ENCODE peak calls at places on chromosome 14, in ten cellular contexts. One of them, this sample, is unnamed.

GRCh38 chr14:90546767-90547166 is 149.9 kb downstream of the CALM1 start:
- DNase-seq in ovary: no peak
- DNase-seq in ELF-1: no peak
- DNase-seq in mucosa of descending colon: no peak
- DNase-seq in left lung: no peak
- DNase-seq in K562: no peak
- DNase-seq in A172: no peak
- DNase-seq in fibroblast of pulmonary artery: no peak
- DNase-seq in effector CD4-positive, alpha-beta T cell: no peak
- DNase-seq in nucleus accumbens: no peak
- DNase-seq in this sample: no peak

GRCh38 chr14:91249841-91250616 is 5.5 kb upstream of the GPR68 start:
- DNase-seq in ovary: no peak
- DNase-seq in ELF-1: peak
- DNase-seq in mucosa of descending colon: no peak
- DNase-seq in left lung: peak
- DNase-seq in K562: peak
- DNase-seq in A172: peak
- DNase-seq in fibroblast of pulmonary artery: no peak
- DNase-seq in effector CD4-positive, alpha-beta T cell: peak
- DNase-seq in nucleus accumbens: no peak
- DNase-seq in this sample: no peak

GRCh38 chr14:31893156-31893813 is 183.8 kb upstream of the ARHGAP5 start:
- DNase-seq in ovary: no peak
- DNase-seq in ELF-1: peak
- DNase-seq in mucosa of descending colon: no peak
- DNase-seq in left lung: no peak
- DNase-seq in K562: no peak
- DNase-seq in A172: peak
- DNase-seq in fibroblast of pulmonary artery: no peak
- DNase-seq in effector CD4-positive, alpha-beta T cell: no peak
- DNase-seq in nucleus accumbens: no peak
- DNase-seq in this sample: no peak

GRCh38 chr14:45902241-45902640 is 649.2 kb upstream of the MIS18BP1 start:
- DNase-seq in ovary: no peak
- DNase-seq in ELF-1: no peak
- DNase-seq in mucosa of descending colon: no peak
- DNase-seq in left lung: no peak
- DNase-seq in K562: no peak
- DNase-seq in A172: no peak
- DNase-seq in fibroblast of pulmonary artery: no peak
- DNase-seq in effector CD4-positive, alpha-beta T cell: no peak
- DNase-seq in nucleus accumbens: no peak
- DNase-seq in this sample: no peak

GRCh38 chr14:74793506-74794155 is 30.5 kb downstream of the YLPM1 start:
- DNase-seq in ovary: no peak
- DNase-seq in ELF-1: no peak
- DNase-seq in mucosa of descending colon: peak
- DNase-seq in left lung: no peak
- DNase-seq in K562: peak
- DNase-seq in A172: no peak
- DNase-seq in fibroblast of pulmonary artery: peak
- DNase-seq in effector CD4-positive, alpha-beta T cell: no peak
- DNase-seq in nucleus accumbens: no peak
- DNase-seq in this sample: no peak

GRCh38 chr14:60931206-60931605 is 49.7 kb downstream of the TRMT5 start:
- DNase-seq in ovary: no peak
- DNase-seq in ELF-1: no peak
- DNase-seq in mucosa of descending colon: no peak
- DNase-seq in left lung: no peak
- DNase-seq in K562: no peak
- DNase-seq in A172: no peak
- DNase-seq in fibroblast of pulmonary artery: no peak
- DNase-seq in effector CD4-positive, alpha-beta T cell: no peak
- DNase-seq in nucleus accumbens: no peak
- DNase-seq in this sample: no peak

GRCh38 chr14:24432259-24433131 is 2.7 kb downstream of the KHNYN start:
- DNase-seq in ovary: peak
- DNase-seq in ELF-1: no peak
- DNase-seq in mucosa of descending colon: no peak
- DNase-seq in left lung: no peak
- DNase-seq in K562: no peak
- DNase-seq in A172: no peak
- DNase-seq in fibroblast of pulmonary artery: no peak
- DNase-seq in effector CD4-positive, alpha-beta T cell: no peak
- DNase-seq in nucleus accumbens: no peak
- DNase-seq in this sample: no peak

GRCh38 chr14:56331815-56332214 is 213.6 kb downstream of the PELI2 start:
- DNase-seq in ovary: peak
- DNase-seq in ELF-1: no peak
- DNase-seq in mucosa of descending colon: no peak
- DNase-seq in left lung: no peak
- DNase-seq in K562: no peak
- DNase-seq in A172: no peak
- DNase-seq in fibroblast of pulmonary artery: peak
- DNase-seq in effector CD4-positive, alpha-beta T cell: no peak
- DNase-seq in nucleus accumbens: no peak
- DNase-seq in this sample: no peak

GRCh38 chr14:41418851-41419250 is 187.8 kb upstream of the LRFN5 start:
- DNase-seq in ovary: no peak
- DNase-seq in ELF-1: no peak
- DNase-seq in mucosa of descending colon: no peak
- DNase-seq in left lung: no peak
- DNase-seq in K562: no peak
- DNase-seq in A172: no peak
- DNase-seq in fibroblast of pulmonary artery: no peak
- DNase-seq in effector CD4-positive, alpha-beta T cell: no peak
- DNase-seq in nucleus accumbens: no peak
- DNase-seq in this sample: no peak

GRCh38 chr14:89977668-89978067 is 21.9 kb downstream of the TDP1 start:
- DNase-seq in ovary: no peak
- DNase-seq in ELF-1: no peak
- DNase-seq in mucosa of descending colon: no peak
- DNase-seq in left lung: no peak
- DNase-seq in K562: no peak
- DNase-seq in A172: no peak
- DNase-seq in fibroblast of pulmonary artery: no peak
- DNase-seq in effector CD4-positive, alpha-beta T cell: no peak
- DNase-seq in nucleus accumbens: peak
- DNase-seq in this sample: peak

GRCh38 chr14:78863143-78863542 is 693.0 kb downstream of the NRXN3 start:
- DNase-seq in ovary: no peak
- DNase-seq in ELF-1: peak
- DNase-seq in mucosa of descending colon: peak
- DNase-seq in left lung: no peak
- DNase-seq in K562: peak
- DNase-seq in A172: peak
- DNase-seq in fibroblast of pulmonary artery: peak
- DNase-seq in effector CD4-positive, alpha-beta T cell: no peak
- DNase-seq in nucleus accumbens: no peak
- DNase-seq in this sample: no peak

GRCh38 chr14:54267172-54267571 is 129.6 kb upstream of the CDKN3 start:
- DNase-seq in ovary: no peak
- DNase-seq in ELF-1: no peak
- DNase-seq in mucosa of descending colon: no peak
- DNase-seq in left lung: no peak
- DNase-seq in K562: no peak
- DNase-seq in A172: no peak
- DNase-seq in fibroblast of pulmonary artery: no peak
- DNase-seq in effector CD4-positive, alpha-beta T cell: no peak
- DNase-seq in nucleus accumbens: no peak
- DNase-seq in this sample: no peak

GRCh38 chr14:103724116-103724515 is 8.5 kb downstream of the ZFYVE21 start:
- DNase-seq in ovary: peak
- DNase-seq in ELF-1: no peak
- DNase-seq in mucosa of descending colon: no peak
- DNase-seq in left lung: no peak
- DNase-seq in K562: no peak
- DNase-seq in A172: no peak
- DNase-seq in fibroblast of pulmonary artery: peak
- DNase-seq in effector CD4-positive, alpha-beta T cell: no peak
- DNase-seq in nucleus accumbens: peak
- DNase-seq in this sample: no peak

GRCh38 chr14:32370720-32371119 is 41.6 kb downstream of the AKAP6 start:
- DNase-seq in ovary: no peak
- DNase-seq in ELF-1: no peak
- DNase-seq in mucosa of descending colon: no peak
- DNase-seq in left lung: no peak
- DNase-seq in K562: no peak
- DNase-seq in A172: peak
- DNase-seq in fibroblast of pulmonary artery: peak
- DNase-seq in effector CD4-positive, alpha-beta T cell: no peak
- DNase-seq in nucleus accumbens: no peak
- DNase-seq in this sample: no peak

GRCh38 chr14:50225067-50225973 is 6.1 kb downstream of the SOS2 start:
- DNase-seq in ovary: no peak
- DNase-seq in ELF-1: no peak
- DNase-seq in mucosa of descending colon: no peak
- DNase-seq in left lung: no peak
- DNase-seq in K562: no peak
- DNase-seq in A172: peak
- DNase-seq in fibroblast of pulmonary artery: peak
- DNase-seq in effector CD4-positive, alpha-beta T cell: no peak
- DNase-seq in nucleus accumbens: no peak
- DNase-seq in this sample: peak

GRCh38 chr14:38616959-38617358 is 361.1 kb upstream of the CLEC14A start:
- DNase-seq in ovary: no peak
- DNase-seq in ELF-1: no peak
- DNase-seq in mucosa of descending colon: no peak
- DNase-seq in left lung: peak
- DNase-seq in K562: no peak
- DNase-seq in A172: no peak
- DNase-seq in fibroblast of pulmonary artery: no peak
- DNase-seq in effector CD4-positive, alpha-beta T cell: no peak
- DNase-seq in nucleus accumbens: no peak
- DNase-seq in this sample: no peak

GRCh38 chr14:33848706-33849454 is 102.0 kb downstream of the EGLN3 start:
- DNase-seq in ovary: no peak
- DNase-seq in ELF-1: peak
- DNase-seq in mucosa of descending colon: peak
- DNase-seq in left lung: no peak
- DNase-seq in K562: peak
- DNase-seq in A172: peak
- DNase-seq in fibroblast of pulmonary artery: peak
- DNase-seq in effector CD4-positive, alpha-beta T cell: no peak
- DNase-seq in nucleus accumbens: peak
- DNase-seq in this sample: peak

GRCh38 chr14:104752338-104752734 is 611 bp upstream of the SIVA1 start:
- DNase-seq in ovary: peak
- DNase-seq in ELF-1: no peak
- DNase-seq in mucosa of descending colon: no peak
- DNase-seq in left lung: no peak
- DNase-seq in K562: no peak
- DNase-seq in A172: no peak
- DNase-seq in fibroblast of pulmonary artery: no peak
- DNase-seq in effector CD4-positive, alpha-beta T cell: no peak
- DNase-seq in nucleus accumbens: no peak
- DNase-seq in this sample: peak

GRCh38 chr14:71474291-71474690 is 457.9 kb upstream of the RGS6 start:
- DNase-seq in ovary: no peak
- DNase-seq in ELF-1: no peak
- DNase-seq in mucosa of descending colon: no peak
- DNase-seq in left lung: no peak
- DNase-seq in K562: no peak
- DNase-seq in A172: no peak
- DNase-seq in fibroblast of pulmonary artery: peak
- DNase-seq in effector CD4-positive, alpha-beta T cell: no peak
- DNase-seq in nucleus accumbens: no peak
- DNase-seq in this sample: no peak

GRCh38 chr14:65360144-65360784 is 52.3 kb upstream of the FUT8 start:
- DNase-seq in ovary: no peak
- DNase-seq in ELF-1: no peak
- DNase-seq in mucosa of descending colon: no peak
- DNase-seq in left lung: no peak
- DNase-seq in K562: no peak
- DNase-seq in A172: peak
- DNase-seq in fibroblast of pulmonary artery: no peak
- DNase-seq in effector CD4-positive, alpha-beta T cell: no peak
- DNase-seq in nucleus accumbens: no peak
- DNase-seq in this sample: no peak

GRCh38 chr14:32476532-32476931 is 147.4 kb downstream of the AKAP6 start:
- DNase-seq in ovary: no peak
- DNase-seq in ELF-1: no peak
- DNase-seq in mucosa of descending colon: no peak
- DNase-seq in left lung: no peak
- DNase-seq in K562: no peak
- DNase-seq in A172: no peak
- DNase-seq in fibroblast of pulmonary artery: no peak
- DNase-seq in effector CD4-positive, alpha-beta T cell: no peak
- DNase-seq in nucleus accumbens: no peak
- DNase-seq in this sample: no peak

GRCh38 chr14:22434901-22435565 is 154.0 kb downstream of the DAD1 start:
- DNase-seq in ovary: no peak
- DNase-seq in ELF-1: no peak
- DNase-seq in mucosa of descending colon: no peak
- DNase-seq in left lung: no peak
- DNase-seq in K562: no peak
- DNase-seq in A172: no peak
- DNase-seq in fibroblast of pulmonary artery: no peak
- DNase-seq in effector CD4-positive, alpha-beta T cell: no peak
- DNase-seq in nucleus accumbens: no peak
- DNase-seq in this sample: no peak

GRCh38 chr14:101571004-101571403 is 9.7 kb downstream of the DIO3 start:
- DNase-seq in ovary: no peak
- DNase-seq in ELF-1: no peak
- DNase-seq in mucosa of descending colon: no peak
- DNase-seq in left lung: no peak
- DNase-seq in K562: no peak
- DNase-seq in A172: no peak
- DNase-seq in fibroblast of pulmonary artery: no peak
- DNase-seq in effector CD4-positive, alpha-beta T cell: no peak
- DNase-seq in nucleus accumbens: no peak
- DNase-seq in this sample: no peak

GRCh38 chr14:69090187-69090789 is 62.6 kb downstream of the DCAF5 start:
- DNase-seq in ovary: no peak
- DNase-seq in ELF-1: no peak
- DNase-seq in mucosa of descending colon: peak
- DNase-seq in left lung: no peak
- DNase-seq in K562: peak
- DNase-seq in A172: no peak
- DNase-seq in fibroblast of pulmonary artery: peak
- DNase-seq in effector CD4-positive, alpha-beta T cell: no peak
- DNase-seq in nucleus accumbens: no peak
- DNase-seq in this sample: no peak

GRCh38 chr14:101250336-101250947 is 310.9 kb upstream of the DIO3 start:
- DNase-seq in ovary: no peak
- DNase-seq in ELF-1: no peak
- DNase-seq in mucosa of descending colon: no peak
- DNase-seq in left lung: no peak
- DNase-seq in K562: no peak
- DNase-seq in A172: no peak
- DNase-seq in fibroblast of pulmonary artery: no peak
- DNase-seq in effector CD4-positive, alpha-beta T cell: no peak
- DNase-seq in nucleus accumbens: no peak
- DNase-seq in this sample: no peak

GRCh38 chr14:92323031-92323915 is at the start of gene SLC24A4:
- DNase-seq in ovary: no peak
- DNase-seq in ELF-1: peak
- DNase-seq in mucosa of descending colon: no peak
- DNase-seq in left lung: no peak
- DNase-seq in K562: no peak
- DNase-seq in A172: no peak
- DNase-seq in fibroblast of pulmonary artery: no peak
- DNase-seq in effector CD4-positive, alpha-beta T cell: no peak
- DNase-seq in nucleus accumbens: peak
- DNase-seq in this sample: peak

GRCh38 chr14:52944267-52944666 is 6.6 kb downstream of the FERMT2 start:
- DNase-seq in ovary: no peak
- DNase-seq in ELF-1: no peak
- DNase-seq in mucosa of descending colon: no peak
- DNase-seq in left lung: no peak
- DNase-seq in K562: no peak
- DNase-seq in A172: no peak
- DNase-seq in fibroblast of pulmonary artery: no peak
- DNase-seq in effector CD4-positive, alpha-beta T cell: no peak
- DNase-seq in nucleus accumbens: no peak
- DNase-seq in this sample: no peak

GRCh38 chr14:43475762-43476161 is 1031.3 kb downstream of the FSCB start:
- DNase-seq in ovary: no peak
- DNase-seq in ELF-1: no peak
- DNase-seq in mucosa of descending colon: no peak
- DNase-seq in left lung: no peak
- DNase-seq in K562: no peak
- DNase-seq in A172: no peak
- DNase-seq in fibroblast of pulmonary artery: no peak
- DNase-seq in effector CD4-positive, alpha-beta T cell: no peak
- DNase-seq in nucleus accumbens: no peak
- DNase-seq in this sample: no peak

This sample was measured in frontal cortex.